ENCODE peak calls at places on chromosomes 16 and 17, in four cellular contexts. X is upper lobe of right lung; C is stimulated activated naive B cell treated with anti-CD40 and anti-IgM and Interleukin-4, amounts not matched to agents 10 μg/mL and 1 μg/mL and 100 μg/mL, for 72 hours; W is body of pancreas. D is an unnamed sample.

GRCh38 chr16:2150418-2151187 is 2.2 kb downstream of the RAB26 start:
- ATAC-seq in X (no peak), W (no peak), C (no peak), D (no peak)

GRCh38 chr16:8919934-8920465 is 37.8 kb downstream of the LITAFD start:
- ATAC-seq in W (no peak), C (no peak), X (no peak), D (no peak)

GRCh38 chr17:77209330-77209748 is 68.6 kb downstream of the SEC14L1 start:
- ATAC-seq in W (no peak), C (no peak), X (no peak), D (no peak)

GRCh38 chr17:15957608-15958307 is 12.8 kb downstream of the ADORA2B start:
- ATAC-seq in C (no peak), W (peak), X (no peak), D (no peak)

GRCh38 chr16:63981639-63982038 is 1140.2 kb downstream of the CDH11 start:
- ATAC-seq in C (no peak), X (peak), W (no peak), D (no peak)

GRCh38 chr17:79721993-79722671 is 8.6 kb upstream of the ENPP7 start:
- ATAC-seq in X (peak), C (no peak), W (peak), D (no peak)

GRCh38 chr16:951660-952301 is 19.0 kb downstream of the LMF1 start:
- ATAC-seq in C (no peak), X (peak), W (no peak), D (no peak)

GRCh38 chr17:57255776-57256681 is at the start of gene MSI2:
- ATAC-seq in C (peak), W (peak), X (peak), D (peak)

GRCh38 chr17:68238488-68238887 is 9.4 kb upstream of the AMZ2 start:
- ATAC-seq in C (no peak), W (no peak), X (no peak), D (no peak)

GRCh38 chr16:48250520-48251278 is 3.4 kb upstream of the ABCC11 start:
- ATAC-seq in C (no peak), W (peak), X (no peak), D (no peak)

GRCh38 chr16:14407786-14408399 is 222.2 kb downstream of the PARN start:
- ATAC-seq in C (no peak), W (no peak), X (no peak), D (no peak)

GRCh38 chr17:15293558-15293957 is 28.4 kb upstream of the PMP22 start:
- ATAC-seq in W (no peak), C (no peak), X (no peak), D (no peak)

GRCh38 chr16:30137897-30138296 is 14.9 kb upstream of the MAPK3 start:
- ATAC-seq in C (no peak), X (no peak), W (no peak), D (no peak)

GRCh38 chr16:3726021-3726687 is 8.8 kb upstream of the TRAP1 start:
- ATAC-seq in W (no peak), C (no peak), X (no peak), D (no peak)

GRCh38 chr17:78474631-78475146 is 96.2 kb downstream of the PGS1 start:
- ATAC-seq in X (peak), W (no peak), C (no peak), D (no peak)

GRCh38 chr17:65395924-65396323 is 165.5 kb downstream of the AXIN2 start:
- ATAC-seq in W (no peak), C (no peak), X (no peak), D (no peak)

GRCh38 chr17:7835818-7836595 is 2.0 kb downstream of the KDM6B start:
- ATAC-seq in W (peak), X (peak), C (peak), D (no peak)

GRCh38 chr17:2177235-2177811 is 122.4 kb downstream of the HIC1 start:
- ATAC-seq in X (no peak), W (no peak), C (no peak), D (no peak)

GRCh38 chr17:61639818-61640217 is 48.8 kb upstream of the NACA2 start:
- ATAC-seq in X (no peak), W (no peak), C (no peak), D (no peak)

GRCh38 chr17:78284146-78284545 is 52.7 kb downstream of the TMEM235 start:
- ATAC-seq in C (no peak), W (no peak), X (peak), D (peak)

GRCh38 chr16:35405547-35405946 is 1946.1 kb downstream of the TP53TG3F start:
- ATAC-seq in X (no peak), C (no peak), W (no peak), D (no peak)

GRCh38 chr17:49388290-49388640 is 26.2 kb upstream of the ZNF652 start:
- ATAC-seq in X (no peak), W (no peak), C (peak), D (no peak)

GRCh38 chr16:86949630-86950029 is 367.6 kb downstream of the C16orf95 start:
- ATAC-seq in W (no peak), X (no peak), C (no peak), D (no peak)

GRCh38 chr17:44038604-44039007 is 23.8 kb upstream of the TMEM101 start:
- ATAC-seq in C (no peak), W (no peak), X (no peak), D (no peak)

GRCh38 chr17:6323626-6324356 is 111.1 kb downstream of the AIPL1 start:
- ATAC-seq in C (no peak), X (no peak), W (no peak), D (peak)

GRCh38 chr17:64094412-64094811 is 35.5 kb downstream of the ERN1 start:
- ATAC-seq in X (no peak), W (no peak), C (no peak), D (no peak)

GRCh38 chr17:68820825-68821481 is 134.2 kb downstream of the ABCA8 start:
- ATAC-seq in X (no peak), C (no peak), W (no peak), D (no peak)

GRCh38 chr16:31429314-31429713 is 1.2 kb upstream of the COX6A2 start:
- ATAC-seq in X (no peak), C (no peak), W (no peak), D (no peak)

GRCh38 chr16:20004931-20005330 is 68.8 kb downstream of the GPR139 start:
- ATAC-seq in C (no peak), W (no peak), X (no peak), D (no peak)